ENCODE peak calls at places on chromosomes 16 and 17, in five cellular contexts. One of them, this sample, is unnamed.

GRCh38 chr16:85401370-85401916 is 211.7 kb upstream of the GSE1 start:
- DNase-seq in bronchial epithelial cell: no peak
- DNase-seq in fibroblast of lung: no peak
- DNase-seq in tibial artery: peak; percentile 47
- DNase-seq in breast epithelium: no peak
- DNase-seq in this sample: no peak

GRCh38 chr16:54627616-54628015 is 303.0 kb upstream of the IRX5 start:
- DNase-seq in bronchial epithelial cell: no peak
- DNase-seq in fibroblast of lung: peak; percentile 4
- DNase-seq in tibial artery: no peak
- DNase-seq in breast epithelium: no peak
- DNase-seq in this sample: no peak

GRCh38 chr17:78739331-78739853 is 42.7 kb downstream of the CYTH1 start:
- DNase-seq in bronchial epithelial cell: no peak
- DNase-seq in fibroblast of lung: no peak
- DNase-seq in tibial artery: no peak
- DNase-seq in breast epithelium: no peak
- DNase-seq in this sample: no peak

GRCh38 chr17:7886227-7887037 is 2.2 kb upstream of the CHD3 start:
- DNase-seq in bronchial epithelial cell: peak; percentile 23
- DNase-seq in fibroblast of lung: peak; percentile 22
- DNase-seq in tibial artery: no peak
- DNase-seq in breast epithelium: peak; percentile 36
- DNase-seq in this sample: peak; percentile 60

GRCh38 chr16:88662222-88662842 is 559 bp downstream of the MVD start:
- DNase-seq in bronchial epithelial cell: no peak
- DNase-seq in fibroblast of lung: no peak
- DNase-seq in tibial artery: no peak
- DNase-seq in breast epithelium: no peak
- DNase-seq in this sample: no peak

GRCh38 chr17:19567216-19568015 is 33.8 kb downstream of the SLC47A1 start:
- DNase-seq in bronchial epithelial cell: no peak
- DNase-seq in fibroblast of lung: no peak
- DNase-seq in tibial artery: no peak
- DNase-seq in breast epithelium: no peak
- DNase-seq in this sample: no peak

GRCh38 chr17:36128411-36128978 is 24.9 kb downstream of the CCL4 start:
- DNase-seq in bronchial epithelial cell: no peak
- DNase-seq in fibroblast of lung: no peak
- DNase-seq in tibial artery: no peak
- DNase-seq in breast epithelium: no peak
- DNase-seq in this sample: no peak

GRCh38 chr16:830107-830870 is 29.8 kb upstream of the GNG13 start:
- DNase-seq in bronchial epithelial cell: no peak
- DNase-seq in fibroblast of lung: no peak
- DNase-seq in tibial artery: no peak
- DNase-seq in breast epithelium: no peak
- DNase-seq in this sample: no peak

GRCh38 chr17:1947229-1947742 is 77.8 kb downstream of the RTN4RL1 start:
- DNase-seq in bronchial epithelial cell: no peak
- DNase-seq in fibroblast of lung: no peak
- DNase-seq in tibial artery: no peak
- DNase-seq in breast epithelium: no peak
- DNase-seq in this sample: no peak

GRCh38 chr17:38673714-38674012 is 1.1 kb downstream of the EPOP start:
- DNase-seq in bronchial epithelial cell: no peak
- DNase-seq in fibroblast of lung: no peak
- DNase-seq in tibial artery: no peak
- DNase-seq in breast epithelium: no peak
- DNase-seq in this sample: no peak

GRCh38 chr17:61678339-61678738 is 87.3 kb upstream of the NACA2 start:
- DNase-seq in bronchial epithelial cell: no peak
- DNase-seq in fibroblast of lung: no peak
- DNase-seq in tibial artery: no peak
- DNase-seq in breast epithelium: no peak
- DNase-seq in this sample: no peak

GRCh38 chr17:68053237-68054030 is 17.9 kb downstream of the KPNA2 start:
- DNase-seq in bronchial epithelial cell: no peak
- DNase-seq in fibroblast of lung: peak; percentile 70
- DNase-seq in tibial artery: no peak
- DNase-seq in breast epithelium: no peak
- DNase-seq in this sample: peak; percentile 59

GRCh38 chr17:65531508-65532431 is 29.7 kb downstream of the AXIN2 start:
- DNase-seq in bronchial epithelial cell: no peak
- DNase-seq in fibroblast of lung: peak; percentile 60
- DNase-seq in tibial artery: peak; percentile 78
- DNase-seq in breast epithelium: peak; percentile 55
- DNase-seq in this sample: peak; percentile 80
- TF ChIP-seq CTCF in bronchial epithelial cell: no peak
- TF ChIP-seq CTCF in fibroblast of lung: peak; percentile 20
- TF ChIP-seq CTCF in tibial artery: peak; percentile 16
- TF ChIP-seq CTCF in breast epithelium: peak; percentile 28
- TF ChIP-seq CTCF in this sample: no peak

DNA sequence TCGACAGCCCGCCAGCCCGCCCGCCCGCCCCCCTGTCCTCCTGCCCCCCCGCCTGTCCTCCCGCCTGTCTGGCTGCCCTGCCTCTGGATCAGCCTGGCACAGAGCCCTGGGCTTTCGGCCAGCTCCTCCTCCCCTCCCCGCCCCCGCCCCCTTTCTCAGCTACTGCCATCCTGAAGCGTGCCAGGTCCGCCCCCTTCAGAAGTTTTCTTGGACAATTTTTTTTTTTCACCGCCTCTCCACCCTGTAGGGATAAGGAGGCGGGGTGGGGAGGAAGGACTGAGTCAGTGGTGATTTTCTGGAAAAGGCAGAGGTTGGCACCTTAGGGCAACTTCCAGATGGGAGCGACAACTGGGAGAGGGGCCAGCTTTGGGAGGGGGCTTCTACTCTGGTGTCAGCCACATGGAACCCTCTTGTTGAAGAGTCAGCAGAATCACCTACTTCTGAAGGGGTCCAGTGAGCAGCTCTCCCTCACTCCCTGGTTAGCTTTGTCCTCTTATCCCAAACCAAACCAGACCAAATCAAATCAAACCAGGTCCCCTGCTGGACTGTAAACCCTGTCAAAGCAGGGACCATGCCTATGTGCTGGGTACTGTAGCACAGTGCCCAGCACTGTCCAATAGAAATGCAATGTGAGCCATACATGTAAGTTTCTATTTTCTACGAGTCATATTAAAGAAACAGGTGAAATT is 19.7 kb downstream of the IGF2BP1 start:
- DNase-seq in bronchial epithelial cell: peak; percentile 78
- DNase-seq in fibroblast of lung: peak; percentile 79
- DNase-seq in tibial artery: peak; percentile 62
- DNase-seq in breast epithelium: no peak
- DNase-seq in this sample: peak; percentile 37
- H3K4me3 ChIP-seq in bronchial epithelial cell: no peak overlapping the region
- H3K4me3 ChIP-seq in fibroblast of lung: no peak overlapping the region
- H3K4me3 ChIP-seq in tibial artery: no peak overlapping the region
- H3K4me3 ChIP-seq in breast epithelium: no peak overlapping the region
- H3K4me3 ChIP-seq in this sample: no peak overlapping the region

GRCh38 chr16:87194172-87194571 is 123.0 kb downstream of the C16orf95 start:
- DNase-seq in bronchial epithelial cell: no peak
- DNase-seq in fibroblast of lung: no peak
- DNase-seq in tibial artery: no peak
- DNase-seq in breast epithelium: no peak
- DNase-seq in this sample: no peak
- H3K27me3 ChIP-seq in bronchial epithelial cell: no peaks in the 10 kb centered on the region
- H3K27me3 ChIP-seq in fibroblast of lung: no peaks in the 10 kb centered on the region
- H3K27me3 ChIP-seq in tibial artery: no peaks in the 10 kb centered on the region
- H3K27me3 ChIP-seq in breast epithelium: no peaks in the 10 kb centered on the region
- H3K27me3 ChIP-seq in this sample: no peaks in the 10 kb centered on the region

GRCh38 chr16:84062734-84063640 is 20.4 kb upstream of the SLC38A8 start:
- DNase-seq in bronchial epithelial cell: peak; percentile 56
- DNase-seq in fibroblast of lung: peak; percentile 73
- DNase-seq in tibial artery: peak; percentile 79
- DNase-seq in breast epithelium: peak; percentile 32
- DNase-seq in this sample: peak; percentile 49

GRCh38 chr16:84067640-84068039 is 25.0 kb upstream of the SLC38A8 start:
- DNase-seq in bronchial epithelial cell: no peak
- DNase-seq in fibroblast of lung: no peak
- DNase-seq in tibial artery: no peak
- DNase-seq in breast epithelium: no peak
- DNase-seq in this sample: no peak

GRCh38 chr16:84068041-84068440 is 25.4 kb upstream of the SLC38A8 start:
- DNase-seq in bronchial epithelial cell: no peak
- DNase-seq in fibroblast of lung: no peak
- DNase-seq in tibial artery: no peak
- DNase-seq in breast epithelium: no peak
- DNase-seq in this sample: no peak

GRCh38 chr16:84063972-84064371 is 21.4 kb upstream of the SLC38A8 start:
- DNase-seq in bronchial epithelial cell: no peak
- DNase-seq in fibroblast of lung: no peak
- DNase-seq in tibial artery: no peak
- DNase-seq in breast epithelium: no peak
- DNase-seq in this sample: no peak

GRCh38 chr16:84065536-84066132 is 23.0 kb upstream of the SLC38A8 start:
- DNase-seq in bronchial epithelial cell: peak; percentile 61
- DNase-seq in fibroblast of lung: peak; percentile 44
- DNase-seq in tibial artery: no peak
- DNase-seq in breast epithelium: no peak
- DNase-seq in this sample: no peak
- TF ChIP-seq CTCF in bronchial epithelial cell: peak; percentile 78
- TF ChIP-seq CTCF in fibroblast of lung: peak; percentile 69
- TF ChIP-seq CTCF in tibial artery: peak; percentile 58
- TF ChIP-seq CTCF in breast epithelium: peak; percentile 48
- TF ChIP-seq CTCF in this sample: peak; percentile 40

DNA sequence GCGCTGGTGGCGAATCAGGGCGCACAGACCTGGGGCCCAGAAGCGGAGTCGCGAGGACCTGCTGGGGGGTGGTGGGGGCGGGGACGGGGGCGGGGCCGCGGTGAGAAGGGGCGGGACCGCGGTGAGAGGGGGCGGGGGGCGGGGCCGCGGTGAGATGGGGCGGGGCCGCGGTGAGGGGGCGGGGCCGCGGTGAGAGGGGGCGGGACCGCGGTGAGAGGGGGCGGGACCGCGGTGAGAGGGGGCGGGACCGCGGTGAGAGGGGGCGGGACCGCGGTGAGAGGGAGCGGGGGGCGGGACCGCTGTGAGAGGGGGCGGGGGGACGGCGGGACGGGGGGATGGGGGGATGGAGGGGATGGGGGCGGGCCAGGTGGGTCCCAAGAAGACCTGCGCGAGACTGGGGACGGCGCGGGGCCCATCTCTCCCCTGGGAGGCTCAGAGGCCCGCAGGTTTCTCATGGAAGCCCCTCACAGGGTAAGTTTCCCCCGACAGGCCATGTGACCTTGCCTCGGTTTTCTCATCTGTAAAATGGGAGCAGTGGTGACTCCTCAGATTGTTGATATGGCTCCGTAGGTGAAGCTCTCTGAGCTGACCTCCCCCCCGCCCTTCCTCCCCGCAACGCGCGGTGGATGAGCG is 28.6 kb upstream of the DBNDD1 start:
- DNase-seq in bronchial epithelial cell: no peak
- DNase-seq in fibroblast of lung: no peak
- DNase-seq in tibial artery: no peak
- DNase-seq in breast epithelium: no peak
- DNase-seq in this sample: peak; percentile 41
- H3K4me3 ChIP-seq in bronchial epithelial cell: peak overlapping the region; percentile 35
- H3K4me3 ChIP-seq in fibroblast of lung: no peak overlapping the region
- H3K4me3 ChIP-seq in tibial artery: peak overlapping the region; percentile 42
- H3K4me3 ChIP-seq in breast epithelium: peak overlapping the region; percentile 25
- H3K4me3 ChIP-seq in this sample: peak overlapping the region; percentile 39

GRCh38 chr17:45224671-45225050 is 3.0 kb downstream of the FMNL1 start:
- DNase-seq in bronchial epithelial cell: no peak
- DNase-seq in fibroblast of lung: no peak
- DNase-seq in tibial artery: no peak
- DNase-seq in breast epithelium: no peak
- DNase-seq in this sample: no peak
- H3K27me3 ChIP-seq in bronchial epithelial cell: peaks cover 1% of the 10 kb centered on the region
- H3K27me3 ChIP-seq in fibroblast of lung: peaks cover 22% of the 10 kb centered on the region
- H3K27me3 ChIP-seq in tibial artery: no peaks in the 10 kb centered on the region
- H3K27me3 ChIP-seq in breast epithelium: no peaks in the 10 kb centered on the region
- H3K27me3 ChIP-seq in this sample: no peaks in the 10 kb centered on the region

GRCh38 chr16:67305216-67306071 is 21.1 kb downstream of the KCTD19 start:
- DNase-seq in bronchial epithelial cell: no peak
- DNase-seq in fibroblast of lung: no peak
- DNase-seq in tibial artery: peak; percentile 35
- DNase-seq in breast epithelium: no peak
- DNase-seq in this sample: no peak
- TF ChIP-seq CTCF in bronchial epithelial cell: no peak
- TF ChIP-seq CTCF in fibroblast of lung: no peak
- TF ChIP-seq CTCF in tibial artery: no peak
- TF ChIP-seq CTCF in breast epithelium: no peak
- TF ChIP-seq CTCF in this sample: no peak

GRCh38 chr17:48571826-48572417 is 6.2 kb downstream of the HOXB4 start:
- DNase-seq in bronchial epithelial cell: no peak
- DNase-seq in fibroblast of lung: no peak
- DNase-seq in tibial artery: no peak
- DNase-seq in breast epithelium: no peak
- DNase-seq in this sample: no peak
- H3K4me3 ChIP-seq in bronchial epithelial cell: no peak overlapping the region
- H3K4me3 ChIP-seq in fibroblast of lung: peak overlapping the region; percentile 44
- H3K4me3 ChIP-seq in tibial artery: no peak overlapping the region
- H3K4me3 ChIP-seq in breast epithelium: no peak overlapping the region
- H3K4me3 ChIP-seq in this sample: no peak overlapping the region